ENCODE peak calls at places on chromosomes 5 and 9, in ten cellular contexts. E is LHCN-M2; T is LNCaP clone FGC; G is NCI-H1105 treated with DMSO at 0.1 percent for 48 hours; X is activated CD4-positive, CD25-positive, alpha-beta regulatory T cell; N is fibroblast of the conjunctiva; Z is LoVo; B is substantia nigra; H is KBM-7; L is AG20443. W is an unnamed sample.

GRCh38 chr5:95966005-95966404 is 4.4 kb upstream of the ELL2 start:
- DNase-seq in E (no peak), T (no peak), G (no peak), X (no peak), N (no peak), Z (no peak), B (no peak), H (no peak), L (no peak), W (peak)

GRCh38 chr5:37839441-37840035 is 303 bp downstream of the GDNF start:
- DNase-seq in E (peak), T (peak), G (peak), X (no peak), N (no peak), Z (no peak), B (no peak), H (no peak), L (peak), W (no peak)

GRCh38 chr5:168655316-168655715 is 76.1 kb upstream of the PANK3 start:
- DNase-seq in E (no peak), T (no peak), G (no peak), X (no peak), N (no peak), Z (no peak), B (no peak), H (no peak), L (no peak), W (no peak)

GRCh38 chr9:110048976-110049698 is 158.8 kb downstream of the C9orf152 start:
- DNase-seq in E (no peak), T (no peak), G (peak), X (no peak), N (no peak), Z (no peak), B (no peak), H (peak), L (peak), W (no peak)

GRCh38 chr9:93336720-93337119 is 114.8 kb upstream of the FAM120A start:
- DNase-seq in E (no peak), T (no peak), G (no peak), X (no peak), N (no peak), Z (no peak), B (no peak), H (no peak), L (no peak), W (no peak)

GRCh38 chr9:130634801-130635200 is 29.6 kb upstream of the PRDM12 start:
- DNase-seq in E (no peak), T (no peak), G (no peak), X (no peak), N (no peak), Z (no peak), B (no peak), H (no peak), L (no peak), W (no peak)

GRCh38 chr9:131650254-131650653 is 89.6 kb downstream of the RAPGEF1 start:
- DNase-seq in E (peak), T (no peak), G (no peak), X (no peak), N (peak), Z (no peak), B (no peak), H (no peak), L (peak), W (no peak)

GRCh38 chr5:1163366-1163765 is 38.0 kb upstream of the SLC6A19 start:
- DNase-seq in E (no peak), T (no peak), G (no peak), X (no peak), N (no peak), Z (no peak), B (no peak), H (no peak), L (no peak), W (no peak)

GRCh38 chr9:126108240-126108639 is 218.4 kb upstream of the MVB12B start:
- DNase-seq in E (peak), T (no peak), G (no peak), X (no peak), N (no peak), Z (peak), B (no peak), H (peak), L (peak), W (no peak)

GRCh38 chr5:93019896-93020295 is 561.1 kb downstream of the NR2F1-AS1 start:
- DNase-seq in E (no peak), T (no peak), G (no peak), X (no peak), N (no peak), Z (no peak), B (no peak), H (no peak), L (no peak), W (no peak)

GRCh38 chr9:2260401-2261306 is 245.5 kb downstream of the SMARCA2 start:
- DNase-seq in E (peak), T (no peak), G (no peak), X (no peak), N (peak), Z (peak), B (no peak), H (no peak), L (peak), W (no peak)

GRCh38 chr5:111681791-111682190 is 75.2 kb downstream of the NREP start:
- DNase-seq in E (no peak), T (no peak), G (no peak), X (no peak), N (no peak), Z (no peak), B (no peak), H (no peak), L (no peak), W (no peak)

GRCh38 chr9:90915693-90916092 is 114.1 kb downstream of the SYK start:
- DNase-seq in E (peak), T (no peak), G (no peak), X (no peak), N (no peak), Z (no peak), B (no peak), H (peak), L (peak), W (no peak)

GRCh38 chr9:34125681-34126206 is 754 bp downstream of the DCAF12 start:
- DNase-seq in E (peak), T (no peak), G (no peak), X (no peak), N (no peak), Z (peak), B (no peak), H (peak), L (peak), W (no peak)

GRCh38 chr5:71748360-71748759 is 29.3 kb downstream of the CARTPT start:
- DNase-seq in E (no peak), T (peak), G (peak), X (no peak), N (no peak), Z (peak), B (no peak), H (no peak), L (no peak), W (peak)

GRCh38 chr9:93318441-93318840 is 133.0 kb upstream of the FAM120A start:
- DNase-seq in E (no peak), T (no peak), G (no peak), X (no peak), N (no peak), Z (no peak), B (no peak), H (no peak), L (peak), W (no peak)

GRCh38 chr9:4955836-4956235 is 29.2 kb upstream of the JAK2 start:
- DNase-seq in E (peak), T (no peak), G (no peak), X (no peak), N (peak), Z (no peak), B (no peak), H (no peak), L (peak), W (no peak)

GRCh38 chr9:134648701-134649525 is 7.3 kb downstream of the COL5A1 start:
- DNase-seq in E (peak), T (no peak), G (no peak), X (no peak), N (no peak), Z (peak), B (no peak), H (no peak), L (peak), W (no peak)

GRCh38 chr5:81428866-81429265 is 34.9 kb upstream of the ACOT12 start:
- DNase-seq in E (no peak), T (no peak), G (no peak), X (no peak), N (no peak), Z (peak), B (no peak), H (no peak), L (no peak), W (no peak)

GRCh38 chr9:111005711-111006482 is 32.4 kb downstream of the LPAR1 start:
- DNase-seq in E (peak), T (no peak), G (no peak), X (no peak), N (no peak), Z (no peak), B (no peak), H (no peak), L (no peak), W (no peak)

GRCh38 chr5:67404261-67405100 is 207.9 kb upstream of the CD180 start:
- DNase-seq in E (peak), T (no peak), G (no peak), X (no peak), N (peak), Z (no peak), B (no peak), H (no peak), L (no peak), W (no peak)

GRCh38 chr9:107239474-107239873 is 43.6 kb upstream of the RAD23B start:
- DNase-seq in E (peak), T (no peak), G (peak), X (no peak), N (no peak), Z (no peak), B (no peak), H (peak), L (no peak), W (no peak)

GRCh38 chr9:133855802-133856592 is 117.8 kb upstream of the SARDH start:
- DNase-seq in E (no peak), T (no peak), G (no peak), X (no peak), N (no peak), Z (no peak), B (no peak), H (peak), L (no peak), W (no peak)

GRCh38 chr5:25851301-25851700 is 1187.1 kb downstream of the CDH9 start:
- DNase-seq in E (no peak), T (no peak), G (no peak), X (no peak), N (no peak), Z (no peak), B (no peak), H (no peak), L (no peak), W (no peak)

GRCh38 chr5:136619556-136619955 is 254.2 kb upstream of the TRPC7 start:
- DNase-seq in E (peak), T (no peak), G (no peak), X (no peak), N (no peak), Z (no peak), B (no peak), H (no peak), L (no peak), W (no peak)

GRCh38 chr5:142432369-142432863 is 107.6 kb upstream of the SPRY4 start:
- DNase-seq in E (no peak), T (no peak), G (peak), X (no peak), N (no peak), Z (no peak), B (no peak), H (no peak), L (no peak), W (no peak)

GRCh38 chr9:37675661-37676060 is 24.9 kb downstream of the FRMPD1 start:
- DNase-seq in E (no peak), T (no peak), G (peak), X (no peak), N (no peak), Z (no peak), B (no peak), H (no peak), L (no peak), W (peak)

GRCh38 chr9:133477992-133478850 is 678 bp downstream of the SLC2A6 start:
- DNase-seq in E (peak), T (no peak), G (no peak), X (no peak), N (no peak), Z (no peak), B (no peak), H (peak), L (peak), W (no peak)

GRCh38 chr9:98107926-98108325 is 11.1 kb downstream of the TRIM14 start:
- DNase-seq in E (no peak), T (no peak), G (no peak), X (no peak), N (no peak), Z (no peak), B (no peak), H (no peak), L (no peak), W (no peak)

GRCh38 chr9:1058826-1059225 is 8.7 kb downstream of the DMRT2 start:
- DNase-seq in E (no peak), T (no peak), G (no peak), X (no peak), N (no peak), Z (no peak), B (no peak), H (no peak), L (no peak), W (no peak)

GRCh38 chr9:133882849-133883248 is 109.3 kb downstream of the VAV2 start:
- DNase-seq in E (no peak), T (no peak), G (no peak), X (no peak), N (no peak), Z (no peak), B (no peak), H (no peak), L (no peak), W (no peak)

GRCh38 chr5:1058988-1059883 is 50.6 kb downstream of the NKD2 start:
- DNase-seq in E (no peak), T (no peak), G (no peak), X (no peak), N (no peak), Z (no peak), B (no peak), H (no peak), L (no peak), W (no peak)